ENCODE peak calls at places on chromosomes 11 and 22, in eight cellular contexts. K is NB4; W is spleen; E is lower lobe of right lung; I is AG10803; H is tibial artery; J is tibial nerve; T is CD8-positive, alpha-beta T cell. D is an unnamed sample.

GRCh38 chr22:38740754-38741153 is 15.0 kb downstream of the SUN2 start:
- DNase-seq in K (no peak), E (no peak), T (no peak), J (no peak), W (no peak), I (no peak), H (no peak), D (no peak)

GRCh38 chr11:63847363-63847762 is 8.5 kb downstream of the MARK2 start:
- DNase-seq in W (no peak), E (no peak), J (no peak), I (no peak), K (no peak), H (no peak), T (no peak), D (no peak)

GRCh38 chr11:34655335-34656008 is 34.6 kb downstream of the EHF start:
- DNase-seq in I (peak), W (no peak), H (no peak), K (no peak), T (no peak), J (no peak), E (no peak), D (no peak)

GRCh38 chr22:32590556-32590955 is 115.9 kb downstream of the FBXO7 start:
- DNase-seq in I (peak), J (no peak), W (no peak), H (no peak), E (no peak), T (no peak), K (no peak), D (no peak)

GRCh38 chr11:69321877-69322350 is 28.0 kb downstream of the MYEOV start:
- DNase-seq in J (no peak), K (no peak), W (no peak), T (no peak), E (no peak), H (peak), I (peak), D (no peak)

GRCh38 chr11:12642040-12642439 is 32.2 kb upstream of the TEAD1 start:
- DNase-seq in W (no peak), T (no peak), K (no peak), I (peak), J (no peak), E (no peak), H (no peak), D (no peak)

GRCh38 chr11:111422494-111423249 is 43.6 kb upstream of the POU2AF1 start:
- DNase-seq in E (peak), J (peak), I (no peak), W (peak), H (no peak), T (peak), K (peak), D (peak)

GRCh38 chr22:43996170-43996980 is 27.7 kb upstream of the PARVB start:
- DNase-seq in E (peak), W (peak), H (peak), J (peak), T (peak), I (no peak), K (no peak), D (peak)

GRCh38 chr11:77126156-77126775 is 1.8 kb upstream of the MYO7A start:
- DNase-seq in I (no peak), K (no peak), E (no peak), H (no peak), W (no peak), J (no peak), T (no peak), D (no peak)

GRCh38 chr11:78802058-78802633 is 227.5 kb upstream of the NARS2 start:
- DNase-seq in T (no peak), H (no peak), K (no peak), W (no peak), I (peak), E (no peak), J (no peak), D (no peak)

GRCh38 chr22:29753808-29754657 is 12.8 kb downstream of the ZMAT5 start:
- DNase-seq in T (no peak), J (no peak), H (no peak), K (no peak), W (no peak), I (no peak), E (no peak), D (no peak)

GRCh38 chr11:120054016-120054752 is 83.7 kb downstream of the TRIM29 start:
- DNase-seq in K (no peak), E (no peak), W (no peak), H (no peak), T (no peak), J (no peak), I (no peak), D (no peak)

GRCh38 chr11:132472411-132473205 is 1059.7 kb downstream of the OPCML start:
- DNase-seq in E (no peak), H (no peak), W (no peak), K (no peak), I (peak), T (no peak), J (no peak), D (no peak)

GRCh38 chr11:91859666-91860065 is 365.0 kb upstream of the FAT3 start:
- DNase-seq in W (no peak), H (no peak), I (no peak), T (no peak), E (no peak), K (no peak), J (no peak), D (no peak)

GRCh38 chr11:116946414-116946813 is 109.0 kb upstream of the APOA1 start:
- DNase-seq in E (no peak), H (no peak), K (no peak), W (no peak), T (no peak), J (no peak), I (no peak), D (no peak)

GRCh38 chr11:8728566-8728965 is 46.0 kb downstream of the RPL27A start:
- DNase-seq in W (no peak), I (no peak), K (peak), E (no peak), H (no peak), T (no peak), J (no peak), D (no peak)

GRCh38 chr11:1650918-1651262 is 21.3 kb downstream of the KRTAP5-5 start:
- DNase-seq in J (no peak), W (peak), E (no peak), I (no peak), K (no peak), H (peak), T (no peak), D (no peak)

GRCh38 chr11:38060930-38061329 is 1462.9 kb upstream of the RAG2 start:
- DNase-seq in E (no peak), W (no peak), I (no peak), K (no peak), J (no peak), H (no peak), T (no peak), D (no peak)

GRCh38 chr11:4491878-4492606 is 9.6 kb downstream of the OR52K1 start:
- DNase-seq in J (no peak), I (no peak), W (no peak), H (no peak), T (no peak), E (no peak), K (no peak), D (no peak)

GRCh38 chr11:132068556-132068955 is 698.1 kb downstream of the NTM start:
- DNase-seq in T (no peak), H (no peak), K (no peak), I (peak), J (no peak), E (no peak), W (no peak), D (no peak)

GRCh38 chr11:100776212-100776896 is 89.3 kb downstream of the ARHGAP42 start:
- DNase-seq in W (no peak), H (no peak), I (peak), T (no peak), K (no peak), E (no peak), J (no peak), D (no peak)

GRCh38 chr11:9061807-9062206 is 29.6 kb downstream of the SCUBE2 start:
- DNase-seq in W (no peak), J (no peak), I (no peak), K (no peak), E (no peak), H (no peak), T (no peak), D (no peak)

GRCh38 chr22:26892401-26893033 is 235.1 kb downstream of the MIAT start:
- DNase-seq in E (peak), K (no peak), I (peak), H (no peak), T (no peak), W (no peak), J (no peak), D (no peak)

GRCh38 chr11:119153049-119153818 is 4.4 kb downstream of the ABCG4 start:
- DNase-seq in W (no peak), J (no peak), H (no peak), T (no peak), I (no peak), K (no peak), E (no peak), D (no peak)

GRCh38 chr11:79007811-79008294 is 433.0 kb downstream of the TENM4 start:
- DNase-seq in K (no peak), I (no peak), H (no peak), T (no peak), W (no peak), E (no peak), J (no peak), D (no peak)

GRCh38 chr11:69352715-69353325 is 58.9 kb downstream of the MYEOV start:
- DNase-seq in H (peak), K (peak), W (no peak), J (no peak), I (peak), T (no peak), E (peak), D (no peak)

GRCh38 chr11:133303262-133303661 is 229.0 kb downstream of the OPCML start:
- DNase-seq in T (no peak), K (no peak), H (no peak), J (no peak), I (no peak), E (no peak), W (no peak), D (no peak)

GRCh38 chr22:22449819-22450218 is 58.7 kb downstream of the ZNF280B start:
- DNase-seq in J (no peak), W (no peak), H (no peak), E (no peak), I (no peak), T (no peak), K (no peak), D (no peak)

GRCh38 chr11:7251836-7252682 is at the start of gene SYT9:
- DNase-seq in E (peak), J (no peak), I (peak), W (peak), T (no peak), K (no peak), H (peak), D (peak)

GRCh38 chr22:10961043-10961860 is 4566.7 kb upstream of the OR11H1 start:
- DNase-seq in J (no peak), H (no peak), E (peak), I (no peak), T (no peak), W (peak), K (no peak), D (no peak)

GRCh38 chr11:70471254-70471653 is 72.9 kb downstream of the CTTN start:
- DNase-seq in H (no peak), T (no peak), I (no peak), J (peak), W (peak), E (no peak), K (peak), D (no peak)

GRCh38 chr22:50572965-50573364 is 5.3 kb downstream of the CPT1B start:
- DNase-seq in J (no peak), H (peak), T (no peak), W (no peak), K (no peak), I (no peak), E (peak), D (no peak)

GRCh38 chr11:122852071-122852831 is 14.0 kb downstream of the CRTAM start:
- DNase-seq in T (no peak), H (no peak), J (no peak), W (no peak), K (peak), E (no peak), I (peak), D (no peak)

GRCh38 chr22:33049125-33049729 is 9.0 kb downstream of the SYN3 start:
- DNase-seq in E (peak), T (peak), W (peak), H (peak), I (peak), J (peak), K (peak), D (peak)

GRCh38 chr11:25927391-25927790 is 404.5 kb upstream of the ANO3 start:
- DNase-seq in E (no peak), J (no peak), H (no peak), T (no peak), I (no peak), K (no peak), W (no peak), D (no peak)

GRCh38 chr11:124865902-124866851 is 945 bp downstream of the ROBO3 start:
- DNase-seq in H (no peak), K (no peak), E (no peak), T (peak), I (peak), W (peak), J (no peak), D (peak)
- TF ChIP-seq CTCF in H (peak), K (peak), E (peak), T (peak), I (peak), W (peak), J (peak), D (no peak)

GRCh38 chr11:44950036-44950624 is 553 bp downstream of the TP53I11 start:
- DNase-seq in I (no peak), J (peak), K (peak), T (no peak), E (peak), H (peak), W (peak), D (peak)

GRCh38 chr11:44948155-44948554 is 2.5 kb downstream of the TP53I11 start:
- DNase-seq in W (no peak), J (no peak), K (no peak), H (no peak), T (no peak), I (no peak), E (no peak), D (no peak)

GRCh38 chr11:44950625-44951472 is at the start of gene TP53I11:
- DNase-seq in H (peak), I (peak), T (peak), E (peak), W (peak), J (peak), K (peak), D (peak)

GRCh38 chr11:44947114-44947513 is 3.6 kb downstream of the TP53I11 start:
- DNase-seq in I (no peak), T (no peak), J (no peak), K (no peak), H (no peak), W (no peak), E (no peak), D (no peak)

GRCh38 chr11:44949160-44950035 is 1.3 kb downstream of the TP53I11 start:
- DNase-seq in E (peak), K (peak), J (no peak), T (peak), H (no peak), W (peak), I (peak), D (peak)
- TF ChIP-seq CTCF in E (peak), K (peak), J (peak), T (peak), H (peak), W (peak), I (peak), D (peak)

GRCh38 chr22:41578114-41578513 is 11.5 kb downstream of the PMM1 start:
- DNase-seq in H (no peak), J (no peak), E (no peak), W (no peak), K (no peak), I (no peak), T (no peak), D (no peak)

GRCh38 chr22:41578818-41579217 is 10.8 kb downstream of the PMM1 start:
- DNase-seq in W (no peak), T (no peak), H (no peak), K (no peak), E (no peak), J (no peak), I (no peak), D (no peak)

GRCh38 chr22:41575533-41575932 is 14.1 kb downstream of the PMM1 start:
- DNase-seq in W (no peak), K (no peak), T (no peak), I (no peak), H (no peak), J (no peak), E (no peak), D (no peak)

GRCh38 chr22:41574847-41575381 is 14.1 kb downstream of the CSDC2 start:
- DNase-seq in J (peak), T (no peak), E (no peak), H (peak), I (no peak), K (no peak), W (no peak), D (no peak)

DNA sequence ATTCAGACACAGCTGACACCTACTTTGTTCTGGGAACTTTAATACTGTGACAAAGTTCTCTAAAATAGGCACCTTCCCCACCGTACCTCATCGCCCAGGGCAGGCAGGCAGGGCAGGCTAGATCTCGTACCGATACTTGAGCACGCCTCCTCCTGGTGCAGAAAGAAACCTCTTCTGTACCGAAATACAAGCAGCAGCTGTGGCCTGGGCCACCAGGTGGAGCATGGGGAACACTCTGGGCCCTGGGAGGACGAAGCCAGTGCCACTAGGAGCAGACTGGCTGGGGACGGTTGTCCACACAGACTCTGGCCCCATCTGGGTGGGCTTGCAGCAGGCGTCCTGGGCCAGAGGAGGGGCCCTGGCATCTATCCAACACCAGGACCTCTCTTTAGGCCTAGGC is 12.8 kb downstream of the PMM1 start:
- DNase-seq in W (no peak), T (no peak), H (peak), J (no peak), E (no peak), K (peak), I (peak), D (no peak)
- TF ChIP-seq CTCF in W (no peak), T (no peak), H (peak), J (peak), E (peak), K (peak), I (peak), D (no peak)

GRCh38 chr22:37077802-37078448 is 26.4 kb downstream of the KCTD17 start:
- DNase-seq in J (peak), E (peak), W (peak), T (peak), I (peak), K (peak), H (no peak), D (peak)
- TF ChIP-seq CTCF in J (peak), E (peak), W (peak), T (peak), I (peak), K (peak), H (peak), D (peak)

GRCh38 chr11:75073459-75074190 is 23.1 kb downstream of the OR2AT4 start:
- DNase-seq in W (no peak), K (no peak), H (no peak), I (no peak), E (no peak), T (no peak), J (no peak), D (no peak)
- TF ChIP-seq CTCF in W (no peak), K (peak), H (no peak), I (no peak), E (no peak), T (no peak), J (no peak), D (no peak)